ENCODE peak calls at places on chromosomes 11 and 22, in five cellular contexts. P is aorta; D is CD8-positive, alpha-beta memory T cell; E is PC-9; Q is heart right ventricle. L is an unnamed sample. For H3K4me1 and H3K9me3, the result is how much of the 10 kb centered on the place peaks cover.

GRCh38 chr11:66934971-66935779 is 23.0 kb downstream of the PC start:
- DNase-seq in Q (no peak), P (no peak), D (no peak), E (no peak), L (no peak)

GRCh38 chr22:38074181-38075104 is 9.5 kb downstream of the SLC16A8 start:
- DNase-seq in Q (no peak), D (no peak), E (no peak), P (no peak), L (no peak)

GRCh38 chr11:48106166-48106565 is 110.4 kb upstream of the OR4B1 start:
- DNase-seq in P (no peak), Q (no peak), E (no peak), D (no peak), L (no peak)

GRCh38 chr11:105206633-105207032 is 67.1 kb upstream of the CARD18 start:
- DNase-seq in P (no peak), Q (no peak), D (no peak), E (no peak), L (no peak)

GRCh38 chr22:46618667-46619066 is 1.5 kb upstream of the GRAMD4 start:
- DNase-seq in E (no peak), D (no peak), P (no peak), Q (peak), L (no peak)

GRCh38 chr11:85723088-85723487 is 37.1 kb upstream of the CCDC89 start:
- DNase-seq in P (no peak), D (no peak), E (peak), Q (no peak), L (no peak)

GRCh38 chr22:35361001-35361551 is 19.8 kb upstream of the HMOX1 start:
- DNase-seq in D (no peak), Q (no peak), P (no peak), E (no peak), L (no peak)

GRCh38 chr11:2368851-2369180 is 8.3 kb upstream of the CD81 start:
- DNase-seq in D (no peak), Q (no peak), P (no peak), E (no peak), L (no peak)

GRCh38 chr11:99739464-99740089 is 718.8 kb downstream of the CNTN5 start:
- DNase-seq in D (no peak), P (no peak), E (no peak), Q (no peak), L (no peak)

GRCh38 chr22:19875061-19875530 is 20.4 kb upstream of the GNB1L start:
- DNase-seq in E (no peak), Q (no peak), P (peak), D (peak), L (no peak)

GRCh38 chr11:116461789-116462188 is 311.0 kb downstream of the BUD13 start:
- DNase-seq in E (no peak), P (no peak), D (no peak), Q (no peak), L (no peak)

GRCh38 chr11:2762451-2762850 is 62.7 kb upstream of the KCNQ1OT1 start:
- DNase-seq in D (no peak), P (peak), E (no peak), Q (no peak), L (no peak)

GRCh38 chr11:1338201-1339065 is 29.0 kb upstream of the TOLLIP start:
- DNase-seq in Q (no peak), E (no peak), P (no peak), D (no peak), L (no peak)

GRCh38 chr11:13717331-13717730 is 48.9 kb downstream of the FAR1 start:
- DNase-seq in D (no peak), P (no peak), Q (no peak), E (peak), L (peak)

GRCh38 chr22:18966748-18967147 is 30.7 kb upstream of the PRODH start:
- DNase-seq in D (no peak), Q (no peak), P (peak), E (no peak), L (no peak)

GRCh38 chr22:37244114-37244921 is at the start of gene RAC2:
- DNase-seq in Q (peak), D (peak), P (peak), E (peak), L (no peak)

GRCh38 chr11:205221-206001 is 1.8 kb downstream of the BET1L start:
- DNase-seq in E (no peak), D (no peak), Q (no peak), P (peak), L (no peak)

GRCh38 chr11:47946682-47947575 is 33.4 kb upstream of the PTPRJ start:
- DNase-seq in Q (peak), P (peak), E (peak), D (no peak), L (peak)

DNA sequence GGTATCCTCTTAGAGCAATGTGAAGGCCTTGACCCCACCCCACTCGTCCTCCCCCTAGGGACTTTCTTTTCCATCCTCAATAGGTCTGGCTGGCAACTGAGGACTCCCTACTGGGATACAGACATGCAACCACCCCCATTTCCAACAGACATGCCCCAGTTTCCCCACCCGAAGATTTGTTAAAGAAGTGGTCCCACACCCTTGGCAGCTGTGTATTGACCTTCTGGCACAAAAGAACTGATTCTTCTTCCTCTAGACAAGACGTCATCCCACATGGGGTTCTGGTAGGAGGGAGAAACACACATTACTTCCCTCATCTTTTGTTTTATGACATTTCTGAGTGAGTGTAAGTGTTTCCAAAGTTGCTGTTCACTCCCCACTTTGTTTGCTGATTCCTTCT is 4.6 kb downstream of the KIRREL3 start:
- DNase-seq in D (no peak), P (no peak), E (no peak), Q (no peak), L (no peak)
- H3K4me1 ChIP-seq in D (under half), P (under half), E (under half), Q (under half), L (half or more)

GRCh38 chr11:32196137-32196536 is 105.3 kb downstream of the RCN1 start:
- DNase-seq in P (no peak), Q (no peak), D (no peak), E (no peak), L (no peak)

GRCh38 chr11:32200448-32200847 is 109.6 kb downstream of the RCN1 start:
- DNase-seq in Q (no peak), D (no peak), E (no peak), P (no peak), L (no peak)

DNA sequence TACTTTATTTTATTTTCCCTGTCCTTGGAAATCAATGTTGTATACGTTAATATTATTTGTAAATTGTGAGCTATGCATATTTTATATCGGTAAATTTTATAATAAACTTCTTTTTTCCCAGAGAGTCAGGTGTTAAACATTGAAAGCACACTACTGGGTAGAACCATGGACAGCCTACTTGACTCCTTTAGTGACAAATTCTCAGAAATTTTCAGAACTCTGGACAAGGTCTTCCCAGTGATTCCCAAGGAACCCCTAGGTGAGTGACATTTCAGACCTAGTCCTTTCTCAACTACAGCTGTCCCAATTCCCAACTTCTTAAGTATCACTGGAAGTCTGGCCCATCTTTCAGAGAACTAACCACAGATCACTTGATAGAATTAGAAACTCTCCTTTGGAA is 107.2 kb downstream of the RCN1 start:
- DNase-seq in Q (no peak), P (no peak), D (no peak), E (no peak), L (no peak)
- H3K27ac ChIP-seq in Q (no peak), P (no peak), D (no peak), E (no peak), L (no peak)

GRCh38 chr11:40759341-40759740 is 700.1 kb downstream of the LRRC4C start:
- DNase-seq in P (no peak), D (no peak), E (no peak), Q (no peak), L (no peak)
- H3K9me3 ChIP-seq in P (under half), D (under half), E (under half), Q (under half), L (under half)

DNA sequence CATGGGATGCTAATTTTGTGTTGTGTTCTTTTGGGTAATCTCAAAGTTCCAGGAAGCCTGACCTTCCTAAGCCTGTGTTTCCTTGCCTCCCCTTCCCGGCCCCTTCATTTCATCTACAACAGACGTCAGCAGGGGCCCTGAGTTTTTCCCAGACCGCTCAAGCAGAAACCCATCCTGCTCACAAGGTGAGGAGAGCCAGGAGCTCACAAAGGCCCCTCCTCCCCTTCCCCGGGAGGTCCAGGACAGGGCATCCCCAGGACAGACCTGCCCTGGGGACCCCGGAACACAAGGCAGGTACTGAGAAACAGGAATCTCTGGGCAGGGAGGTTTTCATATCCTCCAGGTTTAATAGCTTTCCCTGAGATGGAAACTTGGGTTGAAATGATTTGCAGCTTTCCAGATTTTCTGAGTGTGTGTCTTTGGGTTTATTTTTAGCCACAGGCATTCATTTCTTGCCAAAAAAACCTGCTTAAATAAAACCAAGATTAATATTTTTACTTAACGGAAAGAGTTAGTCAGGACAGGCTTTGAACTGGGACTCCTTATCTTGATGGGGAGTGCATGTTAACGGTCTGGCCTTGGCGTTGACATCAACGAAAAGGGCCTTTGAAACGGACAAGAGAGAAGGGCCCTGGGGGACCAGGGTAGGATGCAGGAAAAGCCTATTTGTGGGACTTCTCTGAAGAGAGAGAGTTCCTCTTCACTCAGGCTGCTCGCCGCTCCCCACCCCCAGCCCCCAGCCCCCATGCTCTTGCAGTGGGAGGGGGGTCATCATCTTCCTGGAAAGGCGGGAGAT is 38.5 kb downstream of the TIMP3 start:
- DNase-seq in D (no peak), Q (no peak), E (no peak), P (no peak), L (no peak)
- H3K4me1 ChIP-seq in D (under half), Q (half or more), E (under half), P (under half), L (under half)

GRCh38 chr22:31567196-31567595 is 70.9 kb downstream of the SFI1 start:
- DNase-seq in Q (peak), E (no peak), D (no peak), P (no peak), L (no peak)
- H3K27ac ChIP-seq in Q (no peak), E (no peak), D (no peak), P (no peak), L (no peak)

GRCh38 chr11:71185411-71185810 is 67.0 kb downstream of the SHANK2 start:
- DNase-seq in Q (no peak), E (no peak), D (no peak), P (no peak), L (no peak)

GRCh38 chr11:71184421-71185210 is 67.8 kb downstream of the SHANK2 start:
- DNase-seq in Q (no peak), E (no peak), P (no peak), D (no peak), L (no peak)

GRCh38 chr11:71182791-71183556 is 69.4 kb downstream of the SHANK2 start:
- DNase-seq in Q (no peak), P (no peak), E (no peak), D (no peak), L (no peak)

GRCh38 chr11:71181566-71181965 is 70.8 kb downstream of the SHANK2 start:
- DNase-seq in Q (no peak), P (no peak), E (no peak), D (no peak), L (no peak)

DNA sequence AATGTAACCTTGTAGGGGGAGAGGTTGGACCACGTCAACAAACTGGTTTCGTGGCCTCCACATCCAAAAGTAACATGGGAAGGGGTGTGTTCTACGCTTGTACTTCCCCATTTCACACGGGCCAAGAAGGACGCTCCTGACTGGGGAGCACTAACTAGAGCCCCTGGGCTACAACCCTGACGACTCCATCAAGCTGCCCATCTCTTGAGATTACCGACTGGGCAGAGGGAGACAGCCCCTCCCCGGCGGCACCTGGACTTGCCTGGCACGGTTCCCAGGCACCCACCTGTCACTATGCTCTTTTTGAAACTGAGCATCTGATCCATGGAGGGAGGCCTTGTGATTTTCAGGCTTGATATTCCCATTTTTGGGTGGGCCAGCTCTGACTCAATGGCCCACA is 68.5 kb downstream of the SHANK2 start:
- DNase-seq in P (no peak), Q (no peak), E (no peak), D (no peak), L (no peak)
- H3K9me3 ChIP-seq in P (under half), Q (under half), E (under half), D (under half), L (under half)

GRCh38 chr22:22884888-22885840 is 2.5 kb upstream of the IGLL5 start:
- DNase-seq in P (no peak), E (no peak), Q (no peak), D (no peak), L (peak)

GRCh38 chr22:22887621-22888503 is at the start of gene IGLL5:
- DNase-seq in D (no peak), P (no peak), Q (no peak), E (no peak), L (peak)

GRCh38 chr22:22888509-22889353 is 1.1 kb downstream of the IGLL5 start:
- DNase-seq in E (no peak), P (no peak), Q (no peak), D (no peak), L (peak)

GRCh38 chr22:22884010-22884887 is 3.4 kb upstream of the IGLL5 start:
- DNase-seq in D (peak), E (no peak), Q (no peak), P (peak), L (peak)

GRCh38 chr22:22886546-22886945 is 1.1 kb upstream of the IGLL5 start:
- DNase-seq in P (no peak), E (no peak), D (no peak), Q (no peak), L (peak)
- H3K4me1 ChIP-seq in P (under half), E (under half), D (under half), Q (under half), L (under half)

GRCh38 chr22:27720860-27721259 is 80.7 kb downstream of the MN1 start:
- DNase-seq in D (no peak), Q (no peak), E (no peak), P (no peak), L (no peak)
- H3K27ac ChIP-seq in D (no peak), Q (no peak), E (no peak), P (no peak), L (no peak)

GRCh38 chr11:58811499-58811898 is 33.0 kb downstream of the GLYATL2 start:
- DNase-seq in E (no peak), P (no peak), D (no peak), Q (no peak), L (no peak)
- H3K9me3 ChIP-seq in E (under half), P (under half), D (under half), Q (under half), L (under half)

GRCh38 chr11:113850188-113850587 is 25.2 kb downstream of the USP28 start:
- DNase-seq in Q (no peak), D (no peak), E (no peak), P (no peak), L (no peak)
- H3K4me1 ChIP-seq in Q (under half), D (under half), E (under half), P (under half), L (under half)

L was measured in SJSA1.